ENCODE peak calls at places on chromosomes 13 and 19, in four cellular contexts. H, O, J and Y are unnamed samples.

GRCh38 chr13:96238861-96239260 is 149.0 kb downstream of the HS6ST3 start:
- DNase-seq in H (peak), O (no peak), J (no peak), Y (no peak)

GRCh38 chr19:52722062-52723005 is 12.5 kb downstream of the ZNF611 start:
- DNase-seq in H (peak), O (no peak), J (no peak), Y (peak)

GRCh38 chr13:110465696-110466095 is 95.8 kb downstream of the RAB20 start:
- DNase-seq in H (no peak), O (no peak), J (no peak), Y (no peak)

GRCh38 chr13:43545317-43545874 is 241.4 kb downstream of the ENOX1 start:
- DNase-seq in H (no peak), O (no peak), J (no peak), Y (no peak)

GRCh38 chr13:20024706-20025105 is 66.2 kb downstream of the ZMYM2 start:
- DNase-seq in H (no peak), O (no peak), J (no peak), Y (no peak)

GRCh38 chr19:19900574-19901444 is at the start of gene ZNF93:
- DNase-seq in H (peak), O (peak), J (peak), Y (peak)

GRCh38 chr13:30762643-30763042 is 27.3 kb downstream of the ALOX5AP start:
- DNase-seq in H (peak), O (no peak), J (no peak), Y (no peak)

GRCh38 chr13:22082437-22083100 is 411.7 kb downstream of the FGF9 start:
- DNase-seq in H (no peak), O (no peak), J (no peak), Y (no peak)

GRCh38 chr13:20425819-20426219 is 99.8 kb downstream of the CRYL1 start:
- DNase-seq in H (peak), O (no peak), J (no peak), Y (no peak)

GRCh38 chr19:33794578-33795369 is 1.9 kb upstream of the KCTD15 start:
- DNase-seq in H (no peak), O (no peak), J (no peak), Y (no peak)

GRCh38 chr19:37943480-37943879 is 36.5 kb downstream of the SIPA1L3 start:
- DNase-seq in H (no peak), O (peak), J (no peak), Y (no peak)

GRCh38 chr19:16614941-16615340 is 13.1 kb downstream of the MED26 start:
- DNase-seq in H (no peak), O (no peak), J (no peak), Y (no peak)

GRCh38 chr19:14683439-14683838 is 6.4 kb upstream of the ZNF333 start:
- DNase-seq in H (no peak), O (no peak), J (no peak), Y (no peak)